ENCODE peak calls at places on chromosomes 3 and 15, in seven cellular contexts. F, W, I, A, R, U and X are unnamed samples.

GRCh38 chr15:48859426-48859825 is 18.5 kb upstream of the EID1 start:
- DNase-seq in F (no peak), W (peak; percentile 51), I (no peak), A (no peak), R (no peak), U (no peak), X (no peak)

GRCh38 chr3:40873456-40873855 is 325.8 kb upstream of the CTNNB1 start:
- DNase-seq in F (no peak), W (no peak), I (no peak), A (no peak), R (no peak), U (no peak), X (no peak)

GRCh38 chr15:45183511-45183910 is 4.3 kb downstream of the SHF start:
- DNase-seq in F (no peak), W (no peak), I (no peak), A (no peak), R (no peak), U (no peak), X (no peak)

GRCh38 chr3:9944271-9944670 is 7.9 kb downstream of the PRRT3 start:
- DNase-seq in F (no peak), W (no peak), I (no peak), A (no peak), R (no peak), U (no peak), X (no peak)

GRCh38 chr3:11367116-11367781 is 95.1 kb downstream of the ATG7 start:
- DNase-seq in F (no peak), W (peak; percentile 84), I (no peak), A (no peak), R (no peak), U (no peak), X (no peak)

GRCh38 chr3:40845916-40846315 is 321.2 kb downstream of the ZNF621 start:
- DNase-seq in F (no peak), W (no peak), I (no peak), A (no peak), R (no peak), U (no peak), X (no peak)

GRCh38 chr3:56086355-56086754 is 381.9 kb downstream of the ERC2 start:
- DNase-seq in F (no peak), W (peak; percentile 36), I (no peak), A (no peak), R (no peak), U (no peak), X (no peak)

GRCh38 chr3:9970020-9970652 is 16.5 kb downstream of the EMC3 start:
- DNase-seq in F (no peak), W (peak; percentile 79), I (no peak), A (no peak), R (no peak), U (no peak), X (no peak)

GRCh38 chr3:58434990-58435389 is 1.4 kb upstream of the PDHB start:
- DNase-seq in F (no peak), W (peak; percentile 63), I (peak; percentile 8), A (no peak), R (no peak), U (no peak), X (no peak)

GRCh38 chr3:196096382-196096953 is 14.6 kb upstream of the TFRC start:
- DNase-seq in F (no peak), W (no peak), I (no peak), A (no peak), R (no peak), U (no peak), X (no peak)

GRCh38 chr15:60573936-60574335 is 95.0 kb upstream of the ICE2 start:
- DNase-seq in F (no peak), W (no peak), I (no peak), A (no peak), R (no peak), U (no peak), X (no peak)

GRCh38 chr3:128076783-128077624 is 24.8 kb downstream of the SEC61A1 start:
- DNase-seq in F (no peak), W (no peak), I (peak; percentile 66), A (peak; percentile 61), R (no peak), U (peak; percentile 71), X (no peak)

GRCh38 chr3:63528325-63529000 is 124.0 kb upstream of the SNTN start:
- DNase-seq in F (no peak), W (no peak), I (no peak), A (no peak), R (no peak), U (no peak), X (no peak)

GRCh38 chr3:15601046-15601398 is 347 bp downstream of the HACL1 start:
- DNase-seq in F (no peak), W (no peak), I (no peak), A (no peak), R (no peak), U (no peak), X (no peak)

GRCh38 chr3:24288538-24289236 is 206.0 kb downstream of the THRB start:
- DNase-seq in F (no peak), W (no peak), I (no peak), A (no peak), R (no peak), U (no peak), X (no peak)

GRCh38 chr15:40902605-40903561 is 8.6 kb downstream of the VPS18 start:
- DNase-seq in F (no peak), W (peak; percentile 28), I (no peak), A (no peak), R (no peak), U (peak; percentile 86), X (no peak)

GRCh38 chr15:71455878-71456277 is 340.6 kb downstream of the THSD4 start:
- DNase-seq in F (no peak), W (no peak), I (no peak), A (no peak), R (no peak), U (no peak), X (no peak)

GRCh38 chr3:159929181-159929893 is 59.3 kb upstream of the IL12A start:
- DNase-seq in F (no peak), W (peak; percentile 83), I (no peak), A (no peak), R (no peak), U (peak; percentile 46), X (no peak)

GRCh38 chr3:7630351-7630911 is 769.5 kb downstream of the GRM7 start:
- DNase-seq in F (no peak), W (peak; percentile 33), I (no peak), A (no peak), R (no peak), U (no peak), X (no peak)

GRCh38 chr3:14549256-14549931 is 9.3 kb upstream of the GRIP2 start:
- DNase-seq in F (no peak), W (peak; percentile 24), I (no peak), A (no peak), R (no peak), U (no peak), X (no peak)

GRCh38 chr15:50544368-50544767 is 2.1 kb downstream of the USP50 start:
- DNase-seq in F (no peak), W (no peak), I (no peak), A (no peak), R (no peak), U (no peak), X (no peak)
- TF ChIP-seq CTCF in F (no peak), W (no peak), I (no peak), A (no peak), R (no peak), U (no peak), X (no peak)

DNA sequence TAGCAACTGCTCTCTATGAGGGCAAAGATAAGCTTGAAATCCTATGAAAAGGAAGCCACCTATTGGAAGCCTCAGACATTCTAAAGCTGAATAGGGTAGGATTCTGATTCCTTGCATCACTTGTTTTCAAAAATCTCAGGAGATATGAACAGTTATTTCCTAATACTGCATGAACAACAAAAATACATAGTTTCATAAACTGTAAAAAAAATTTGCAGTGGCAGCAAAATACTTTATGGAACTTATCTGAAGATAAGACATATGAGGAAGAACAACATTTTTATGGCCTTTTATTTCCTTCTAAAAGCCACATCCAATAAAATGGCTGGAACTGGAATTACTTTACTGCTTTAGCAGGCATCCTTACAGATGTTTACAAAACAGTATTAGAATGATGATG is 29.9 kb downstream of the AP3S2 start:
- DNase-seq in F (no peak), W (peak; percentile 41), I (no peak), A (no peak), R (no peak), U (no peak), X (no peak)
- TF ChIP-seq CTCF in F (no peak), W (peak; percentile 3), I (no peak), A (no peak), R (no peak), U (no peak), X (no peak)

DNA sequence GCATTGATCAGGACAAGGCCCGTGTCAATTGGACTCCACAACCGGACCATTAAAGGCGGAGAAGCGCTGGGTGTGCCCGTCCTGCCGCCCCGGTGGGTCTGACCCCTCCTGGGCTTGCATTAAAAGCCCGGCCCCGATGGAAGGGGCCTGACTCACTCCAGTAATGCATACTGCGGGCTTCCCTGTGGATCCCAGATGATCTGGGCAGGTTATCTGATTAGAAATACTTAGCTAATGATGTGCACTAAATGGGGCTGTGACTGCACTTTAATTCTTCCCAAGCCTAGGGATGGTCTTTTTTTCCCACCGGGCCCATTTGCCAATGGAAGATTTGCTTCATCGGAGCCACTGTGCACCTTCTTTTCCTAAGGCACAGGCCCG is 124.8 kb downstream of the TMEM266 start:
- DNase-seq in F (no peak), W (no peak), I (no peak), A (peak; percentile 64), R (no peak), U (no peak), X (no peak)
- TF ChIP-seq CTCF in F (no peak), W (no peak), I (no peak), A (no peak), R (no peak), U (no peak), X (no peak)

DNA sequence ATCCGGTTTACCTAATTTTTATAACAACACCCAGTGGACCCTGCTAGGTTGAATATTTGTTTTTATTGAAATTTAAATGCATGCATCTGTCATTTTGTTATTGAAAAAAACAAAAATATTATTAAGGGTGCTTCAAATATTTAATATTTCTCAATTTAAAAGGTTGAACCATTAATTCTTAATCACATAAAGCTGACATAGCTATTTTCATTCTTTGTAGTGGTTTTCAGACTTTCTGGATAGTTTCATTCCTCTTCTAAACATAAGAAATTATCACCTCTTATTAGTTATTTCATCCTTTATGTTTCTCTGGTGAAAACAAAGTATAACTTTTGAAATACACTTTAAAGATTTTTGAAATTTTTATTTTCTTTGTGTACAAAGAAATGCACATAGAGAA is 369.9 kb upstream of the PLSCR5 start:
- DNase-seq in F (no peak), W (no peak), I (no peak), A (no peak), R (no peak), U (no peak), X (no peak)
- TF ChIP-seq CTCF in F (no peak), W (no peak), I (no peak), A (no peak), R (no peak), U (no peak), X (no peak)